ENCODE peak calls at places on chromosomes 16 and 17, in five cellular contexts. F, O, A, N and I are unnamed samples.

GRCh38 chr17:63274156-63274555 is 171.9 kb downstream of the CYB561 start:
- DNase-seq in N (no peak), O (peak), A (no peak), F (no peak), I (peak)

GRCh38 chr17:28726396-28726911 is 421 bp upstream of the TLCD1 start:
- DNase-seq in O (peak), A (no peak), N (peak), F (peak), I (peak)

GRCh38 chr16:46743232-46743719 is 4.9 kb downstream of the MYLK3 start:
- DNase-seq in N (no peak), F (peak), O (peak), A (no peak), I (peak)

GRCh38 chr16:66810391-66810790 is 9.0 kb upstream of the TERB1 start:
- DNase-seq in N (no peak), F (no peak), O (no peak), A (no peak), I (no peak)

GRCh38 chr16:4922721-4923342 is 14.1 kb downstream of the PPL start:
- DNase-seq in A (no peak), F (no peak), O (no peak), N (no peak), I (no peak)

GRCh38 chr17:81995463-81996231 is 18.2 kb downstream of the ASPSCR1 start:
- DNase-seq in O (no peak), F (no peak), A (no peak), N (no peak), I (no peak)

GRCh38 chr17:28711723-28712036 is at the start of gene PROCA1:
- DNase-seq in N (no peak), O (no peak), A (no peak), F (no peak), I (no peak)

GRCh38 chr16:14300631-14301149 is 229.6 kb downstream of the MRTFB start:
- DNase-seq in N (peak), A (no peak), F (peak), O (peak), I (peak)

GRCh38 chr17:20791626-20792025 is 212.1 kb downstream of the CDRT15L2 start:
- DNase-seq in O (no peak), F (no peak), N (no peak), A (no peak), I (no peak)

GRCh38 chr17:6599364-6599763 is 41.1 kb downstream of the KIAA0753 start:
- DNase-seq in N (no peak), O (no peak), A (no peak), F (no peak), I (no peak)

GRCh38 chr16:71781741-71782140 is 26.9 kb downstream of the AP1G1 start:
- DNase-seq in A (no peak), O (peak), N (no peak), F (no peak), I (peak)

GRCh38 chr17:48907713-48908046 is 527 bp upstream of the UBE2Z start:
- DNase-seq in F (no peak), A (no peak), N (no peak), O (no peak), I (no peak)

GRCh38 chr17:38912221-38912813 is 13.1 kb upstream of the LASP1NB start:
- DNase-seq in O (peak), N (peak), A (peak), F (no peak), I (peak)

GRCh38 chr17:7237761-7238417 is 1.4 kb downstream of the PHF23 start:
- DNase-seq in O (peak), N (peak), A (no peak), F (peak), I (peak)

GRCh38 chr17:7816926-7817642 is 16.9 kb upstream of the KDM6B start:
- DNase-seq in O (no peak), F (no peak), A (no peak), N (no peak), I (no peak)

GRCh38 chr16:27237229-27238015 is 31.1 kb downstream of the NSMCE1 start:
- DNase-seq in A (no peak), N (no peak), F (no peak), O (no peak), I (peak)

GRCh38 chr16:24045641-24046040 is 209.9 kb downstream of the PRKCB start:
- DNase-seq in F (no peak), A (no peak), O (no peak), N (no peak), I (no peak)

GRCh38 chr16:12272264-12272663 is 295.7 kb downstream of the SNX29 start:
- DNase-seq in N (no peak), O (no peak), F (no peak), A (peak), I (no peak)

GRCh38 chr17:74935048-74935447 is 650 bp upstream of the OTOP3 start:
- DNase-seq in O (no peak), N (no peak), F (no peak), A (no peak), I (no peak)
- H3K4me3 ChIP-seq in O (no peak), N (no peak), F (no peak), A (no peak), I (no peak)

DNA sequence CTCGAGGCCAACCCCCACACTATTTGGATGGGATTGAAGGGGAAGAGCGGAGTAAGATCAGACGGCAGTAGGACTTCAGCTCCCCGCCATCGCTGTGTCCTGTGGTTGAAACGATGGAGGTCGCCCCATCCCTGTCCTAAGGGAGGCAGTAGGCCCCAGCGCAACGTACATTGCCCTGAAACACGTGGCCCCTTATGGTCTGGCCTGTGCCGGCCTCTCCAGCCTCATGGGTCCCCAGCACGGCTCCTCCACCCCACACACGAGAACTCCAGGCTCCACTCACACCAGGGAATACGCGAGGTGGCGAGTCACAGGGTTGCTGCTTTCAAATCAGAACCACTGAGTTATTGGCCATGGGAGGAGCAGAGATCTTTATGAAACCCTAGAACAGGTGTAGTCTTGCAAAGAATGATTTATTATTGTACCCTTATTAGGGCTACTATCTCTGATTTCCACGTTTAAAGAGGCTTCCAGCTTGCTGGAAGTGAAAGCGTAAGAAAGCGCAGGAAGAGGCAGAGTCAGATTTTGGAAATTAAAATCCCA is 669 bp upstream of the DCTPP1 start:
- DNase-seq in O (no peak), F (no peak), N (no peak), A (no peak), I (no peak)
- TF ChIP-seq CTCF in O (no peak), F (no peak), N (no peak), A (peak), I (no peak)

GRCh38 chr16:3578121-3578520 is 918 bp upstream of the NLRC3 start:
- DNase-seq in F (no peak), N (peak), A (no peak), O (no peak), I (no peak)
- H3K4me3 ChIP-seq in F (no peak), N (no peak), A (no peak), O (no peak), I (no peak)

GRCh38 chr17:14308965-14309879 is 8.3 kb downstream of the HS3ST3B1 start:
- DNase-seq in A (peak), N (peak), F (peak), O (peak), I (peak)
- TF ChIP-seq CTCF in A (no peak), N (no peak), F (no peak), O (no peak), I (no peak)

DNA sequence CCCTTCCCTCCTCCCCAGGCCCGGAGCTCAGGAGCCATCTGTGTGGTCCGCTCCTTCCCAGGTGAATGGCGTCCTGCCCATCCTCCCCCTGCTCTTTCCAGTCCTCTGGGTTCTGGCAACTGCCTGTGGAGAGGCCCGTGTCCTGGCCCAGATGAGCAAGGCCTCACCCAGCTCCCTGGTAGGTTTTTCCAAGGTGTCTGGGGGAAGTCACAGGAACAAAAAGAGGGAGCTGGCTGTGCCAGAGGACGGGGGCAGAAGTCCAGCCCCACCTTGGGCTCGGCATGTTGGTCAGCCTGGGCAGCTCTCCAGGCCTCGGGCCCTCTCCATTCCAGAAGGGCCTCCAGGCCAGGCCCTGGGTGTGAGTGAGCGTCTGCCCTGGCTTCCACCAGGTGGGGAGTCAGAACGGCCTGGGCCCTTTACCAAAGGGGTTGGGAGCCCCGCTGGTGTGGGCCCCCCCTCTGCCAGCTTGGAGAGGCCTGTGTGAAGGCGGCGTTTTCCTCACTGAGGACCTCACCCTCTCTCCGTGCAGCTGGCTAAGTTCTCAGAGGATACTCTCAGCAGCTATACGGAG is 25.1 kb downstream of the CASKIN2 start:
- DNase-seq in O (no peak), N (peak), A (no peak), F (no peak), I (no peak)
- H3K4me3 ChIP-seq in O (no peak), N (no peak), A (no peak), F (no peak), I (no peak)

GRCh38 chr17:45719335-45720071 is 64.6 kb upstream of the CRHR1 start:
- DNase-seq in N (no peak), A (no peak), O (peak), F (no peak), I (peak)
- TF ChIP-seq CTCF in N (no peak), A (peak), O (peak), F (no peak), I (peak)

DNA sequence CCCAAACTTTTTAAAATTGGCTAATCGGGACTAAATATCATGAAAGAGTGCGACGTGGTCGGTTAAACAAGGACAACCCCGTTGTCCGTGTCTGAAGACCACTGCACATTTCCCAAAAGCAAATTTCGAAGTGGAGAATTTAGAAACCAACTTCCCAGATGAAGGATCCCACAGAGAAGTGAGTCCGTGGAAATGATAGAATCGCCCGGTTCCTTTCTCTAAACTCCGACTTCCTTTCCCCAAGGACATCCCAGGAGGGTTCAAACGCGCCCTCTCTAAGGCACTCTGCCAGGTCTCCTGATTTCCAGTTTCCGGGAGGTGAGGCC is 1.2 kb upstream of the MMP15 start:
- DNase-seq in O (no peak), F (no peak), N (no peak), A (no peak), I (no peak)
- H3K4me3 ChIP-seq in O (no peak), F (peak), N (peak), A (no peak), I (no peak)